ENCODE peak calls at places on chromosomes 12 and 14, in eight cellular contexts. Y is uterus, D is fibroblast of pulmonary artery, K is cardiac muscle cell, S is astrocyte, Z is psoas muscle, W is heart right ventricle, N is thoracic aorta. V is an unnamed sample.

GRCh38 chr12:15978431-15978950 is 67.4 kb downstream of the DERA start:
- DNase-seq in S (peak; percentile 88), Y (no peak), N (no peak), D (peak; percentile 92), W (no peak), Z (no peak), K (peak; percentile 19), V (no peak)

GRCh38 chr14:76346391-76347160 is 29.4 kb upstream of the ESRRB start:
- DNase-seq in S (no peak), Y (no peak), W (no peak), D (no peak), K (no peak), Z (no peak), N (no peak), V (no peak)

GRCh38 chr12:93223440-93224426 is 154.0 kb upstream of the NUDT4 start:
- DNase-seq in Y (no peak), W (no peak), N (no peak), D (peak; percentile 59), S (no peak), Z (no peak), K (no peak), V (no peak)

GRCh38 chr14:78417532-78417931 is 247.4 kb downstream of the NRXN3 start:
- DNase-seq in W (no peak), D (no peak), Y (no peak), N (no peak), K (no peak), S (no peak), Z (no peak), V (no peak)

GRCh38 chr14:45135181-45135580 is 549 bp upstream of the FANCM start:
- DNase-seq in W (no peak), N (no peak), K (peak; percentile 32), Y (no peak), Z (no peak), D (peak; percentile 41), S (peak; percentile 44), V (no peak)

GRCh38 chr14:76514599-76514998 is 138.7 kb downstream of the ESRRB start:
- DNase-seq in Z (no peak), Y (no peak), K (no peak), W (no peak), D (peak; percentile 16), N (no peak), S (no peak), V (no peak)

GRCh38 chr12:77163068-77163810 is 97.9 kb upstream of the E2F7 start:
- DNase-seq in Z (no peak), Y (no peak), W (no peak), D (no peak), N (no peak), S (no peak), K (no peak), V (no peak)

GRCh38 chr14:87805315-87805723 is 187.7 kb downstream of the GALC start:
- DNase-seq in D (peak; percentile 44), Y (no peak), N (no peak), K (no peak), W (peak; percentile 25), Z (peak; percentile 51), S (peak; percentile 72), V (no peak)

GRCh38 chr14:51053157-51053556 is 41.7 kb downstream of the TRIM9 start:
- DNase-seq in K (no peak), Y (no peak), Z (no peak), D (no peak), N (no peak), W (no peak), S (no peak), V (no peak)

GRCh38 chr12:127690161-127690560 is 576.8 kb upstream of the TMEM132C start:
- DNase-seq in K (peak; percentile 13), N (no peak), D (no peak), Y (no peak), Z (no peak), W (no peak), S (no peak), V (no peak)

GRCh38 chr14:66758031-66758613 is 250.2 kb downstream of the GPHN start:
- DNase-seq in K (no peak), Y (no peak), N (no peak), D (no peak), S (no peak), W (no peak), Z (no peak), V (no peak)

GRCh38 chr14:24243336-24243836 is 963 bp upstream of the TINF2 start:
- DNase-seq in Z (peak; percentile 64), K (no peak), W (no peak), S (peak; percentile 25), N (no peak), D (no peak), Y (peak; percentile 45), V (no peak)

GRCh38 chr14:57863471-57863870 is 2.4 kb downstream of the SLC35F4 start:
- DNase-seq in D (no peak), S (no peak), K (no peak), W (no peak), Y (no peak), N (no peak), Z (no peak), V (no peak)

GRCh38 chr14:31026395-31027096 is 367 bp upstream of the STRN3 start:
- DNase-seq in W (peak; percentile 96), D (peak; percentile 97), Y (peak; percentile 97), N (peak; percentile 85), Z (peak; percentile 98), S (peak; percentile 94), K (peak; percentile 97), V (peak; percentile 98)

GRCh38 chr12:10385181-10385613 is 4.6 kb downstream of the KLRK1 start:
- DNase-seq in D (peak; percentile 82), S (peak; percentile 91), N (no peak), Z (no peak), W (no peak), K (no peak), Y (no peak), V (no peak)

GRCh38 chr14:52902971-52903385 is 47.9 kb downstream of the FERMT2 start:
- DNase-seq in Z (no peak), S (peak; percentile 56), W (no peak), K (no peak), N (no peak), Y (no peak), D (peak; percentile 63), V (no peak)

GRCh38 chr14:99146991-99147740 is 124.8 kb downstream of the BCL11B start:
- DNase-seq in W (no peak), N (no peak), S (no peak), D (no peak), K (no peak), Y (no peak), Z (no peak), V (no peak)

GRCh38 chr12:2998789-2999264 is 39.6 kb downstream of the TEAD4 start:
- DNase-seq in S (peak; percentile 81), W (peak; percentile 56), Y (peak; percentile 93), K (peak; percentile 83), Z (peak; percentile 98), N (peak; percentile 60), D (peak; percentile 81), V (peak; percentile 100)

GRCh38 chr14:92033912-92034687 is 5.8 kb downstream of the TRIP11 start:
- DNase-seq in D (no peak), W (no peak), S (no peak), N (no peak), Z (no peak), K (no peak), Y (no peak), V (no peak)
- H3K4me3 ChIP-seq in D (no peak overlapping the region), W (no peak overlapping the region), S (no peak overlapping the region), N (no peak overlapping the region), Z (no peak overlapping the region), K (no peak overlapping the region), Y (no peak overlapping the region), V (no peak overlapping the region)

DNA sequence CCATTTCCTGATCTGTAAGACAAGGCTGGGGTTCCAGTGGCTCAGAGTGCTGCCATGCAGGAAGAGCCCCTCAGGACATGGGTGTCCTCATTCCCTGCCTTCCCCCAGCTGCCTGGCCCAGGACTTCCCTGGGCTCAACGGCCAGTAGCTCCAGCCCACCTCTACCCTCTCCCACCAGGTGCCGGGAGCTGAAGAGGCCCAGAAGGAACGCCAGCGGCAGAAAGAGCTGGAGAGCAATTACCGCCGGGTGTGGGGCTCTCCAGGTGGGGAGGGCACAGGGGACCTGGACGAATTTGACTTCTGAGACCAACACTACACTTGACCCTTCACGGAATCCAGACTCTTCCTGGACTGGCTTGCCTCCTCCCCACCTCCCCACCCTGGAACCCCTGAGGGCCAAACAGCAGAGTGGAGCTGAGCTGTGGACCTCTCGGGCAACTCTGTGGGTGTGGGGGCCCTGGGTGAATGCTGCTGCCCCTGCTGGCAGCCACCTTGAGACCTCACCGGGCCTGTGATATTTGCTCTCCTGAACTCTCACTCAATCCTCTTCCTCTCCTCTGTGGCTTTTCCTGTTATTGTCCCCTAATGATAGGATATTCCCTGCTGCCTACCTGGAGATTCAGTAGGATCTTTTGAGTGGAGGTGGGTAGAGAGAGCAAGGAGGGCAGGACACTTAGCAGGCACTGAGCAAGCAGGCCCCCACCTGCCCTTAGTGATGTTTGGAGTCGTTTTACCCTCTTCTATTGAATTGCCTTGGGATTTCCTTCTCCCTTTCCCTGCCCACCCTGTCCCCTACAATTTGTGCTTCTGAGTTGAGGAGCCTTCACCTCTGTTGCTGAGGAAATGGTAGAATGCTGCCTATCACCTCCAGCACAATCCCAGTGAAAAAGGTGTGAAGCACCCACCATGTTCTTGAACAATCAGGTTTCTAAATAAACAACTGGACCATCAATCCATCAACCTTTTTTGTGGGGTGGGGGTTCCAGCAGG is 17.6 kb downstream of the AGAP2 start:
- DNase-seq in W (no peak), S (no peak), N (no peak), Z (no peak), Y (no peak), K (no peak), D (no peak), V (no peak)
- TF ChIP-seq CTCF in W (no peak), S (no peak), N (no peak), Z (no peak), Y (no peak), K (no peak), D (no peak), V (no peak)

GRCh38 chr12:130070017-130070653 is 92.1 kb upstream of the FZD10 start:
- DNase-seq in K (peak; percentile 26), W (no peak), Y (no peak), Z (no peak), N (no peak), S (no peak), D (no peak), V (no peak)
- H3K4me3 ChIP-seq in K (no peak overlapping the region), W (peak overlapping the region; percentile 12), Y (no peak overlapping the region), Z (peak overlapping the region; percentile 28), N (peak overlapping the region; percentile 47), S (no peak overlapping the region), D (no peak overlapping the region), V (peak overlapping the region; percentile 35)

GRCh38 chr14:105247715-105248367 is 492 bp upstream of the BTBD6 start:
- DNase-seq in K (no peak), W (no peak), D (no peak), Z (peak; percentile 61), N (no peak), S (no peak), Y (no peak), V (no peak)

GRCh38 chr14:105249175-105250007 is 1.1 kb downstream of the BTBD6 start:
- DNase-seq in K (peak; percentile 11), S (peak; percentile 31), N (no peak), D (peak; percentile 31), Y (no peak), W (no peak), Z (peak; percentile 69), V (no peak)

GRCh38 chr14:105250008-105250366 is 1.7 kb downstream of the BTBD6 start:
- DNase-seq in Z (no peak), S (no peak), N (no peak), K (no peak), D (no peak), W (no peak), Y (no peak), V (no peak)

GRCh38 chr14:105247026-105247425 is 1.3 kb upstream of the BTBD6 start:
- DNase-seq in W (no peak), S (no peak), K (no peak), Y (no peak), Z (peak; percentile 47), D (no peak), N (no peak), V (no peak)

GRCh38 chr14:105248368-105249174 is at the start of gene BTBD6:
- DNase-seq in N (peak; percentile 60), S (peak; percentile 69), Y (peak; percentile 77), Z (peak; percentile 92), K (peak; percentile 91), W (peak; percentile 88), D (peak; percentile 83), V (peak; percentile 58)
- TF ChIP-seq CTCF in N (no peak), S (no peak), Y (no peak), Z (no peak), K (no peak), W (peak; percentile 3), D (no peak), V (no peak)

V was measured in gastrocnemius medialis.